ENCODE peak calls at places on chromosome 21, in four cellular contexts. One of them, this sample, is unnamed.

GRCh38 chr21:32256226-32256625 is 22.6 kb downstream of the MIS18A start:
- DNase-seq in K562: no peak
- DNase-seq in HEK293T: no peak
- DNase-seq in HepG2: no peak
- DNase-seq in this sample: no peak

GRCh38 chr21:32427958-32428623 is 15.6 kb downstream of the EVA1C start:
- DNase-seq in K562: no peak
- DNase-seq in HEK293T: no peak
- DNase-seq in HepG2: no peak
- DNase-seq in this sample: no peak

GRCh38 chr21:35529141-35529863 is 480.2 kb upstream of the RUNX1 start:
- DNase-seq in K562: no peak
- DNase-seq in HEK293T: no peak
- DNase-seq in HepG2: no peak
- DNase-seq in this sample: no peak

GRCh38 chr21:27171704-27172103 is 204.8 kb upstream of the ADAMTS5 start:
- DNase-seq in K562: no peak
- DNase-seq in HEK293T: no peak
- DNase-seq in HepG2: no peak
- DNase-seq in this sample: no peak

GRCh38 chr21:35578831-35579470 is 481.4 kb downstream of the SETD4 start:
- DNase-seq in K562: no peak
- DNase-seq in HEK293T: no peak
- DNase-seq in HepG2: peak
- DNase-seq in this sample: no peak

GRCh38 chr21:39430457-39430856 is 15.1 kb downstream of the LCA5L start:
- DNase-seq in K562: peak
- DNase-seq in HEK293T: no peak
- DNase-seq in HepG2: no peak
- DNase-seq in this sample: no peak

GRCh38 chr21:43311303-43311817 is 115.6 kb downstream of the SIK1 start:
- DNase-seq in K562: no peak
- DNase-seq in HEK293T: no peak
- DNase-seq in HepG2: peak
- DNase-seq in this sample: no peak

GRCh38 chr21:31671146-31671716 is 11.7 kb downstream of the SOD1 start:
- DNase-seq in K562: no peak
- DNase-seq in HEK293T: no peak
- DNase-seq in HepG2: no peak
- DNase-seq in this sample: no peak

GRCh38 chr21:29938968-29939858 is 583 bp downstream of the GRIK1 start:
- DNase-seq in K562: no peak
- DNase-seq in HEK293T: peak
- DNase-seq in HepG2: no peak
- DNase-seq in this sample: peak

GRCh38 chr21:29943885-29944284 is 4.1 kb upstream of the GRIK1 start:
- DNase-seq in K562: no peak
- DNase-seq in HEK293T: no peak
- DNase-seq in HepG2: no peak
- DNase-seq in this sample: no peak

GRCh38 chr21:29942033-29942432 is 2.2 kb upstream of the GRIK1 start:
- DNase-seq in K562: no peak
- DNase-seq in HEK293T: no peak
- DNase-seq in HepG2: no peak
- DNase-seq in this sample: no peak

GRCh38 chr21:29940993-29941392 is 1.2 kb upstream of the GRIK1 start:
- DNase-seq in K562: no peak
- DNase-seq in HEK293T: no peak
- DNase-seq in HepG2: no peak
- DNase-seq in this sample: no peak

GRCh38 chr21:29939859-29940245 is at the start of gene GRIK1:
- DNase-seq in K562: peak
- DNase-seq in HEK293T: peak
- DNase-seq in HepG2: no peak
- DNase-seq in this sample: peak
- TF ChIP-seq ELF4 in K562: no peak
- TF ChIP-seq ELF4 in HEK293T: no peak
- TF ChIP-seq ELF4 in HepG2: no peak
- TF ChIP-seq ELF4 in this sample: no peak

DNA sequence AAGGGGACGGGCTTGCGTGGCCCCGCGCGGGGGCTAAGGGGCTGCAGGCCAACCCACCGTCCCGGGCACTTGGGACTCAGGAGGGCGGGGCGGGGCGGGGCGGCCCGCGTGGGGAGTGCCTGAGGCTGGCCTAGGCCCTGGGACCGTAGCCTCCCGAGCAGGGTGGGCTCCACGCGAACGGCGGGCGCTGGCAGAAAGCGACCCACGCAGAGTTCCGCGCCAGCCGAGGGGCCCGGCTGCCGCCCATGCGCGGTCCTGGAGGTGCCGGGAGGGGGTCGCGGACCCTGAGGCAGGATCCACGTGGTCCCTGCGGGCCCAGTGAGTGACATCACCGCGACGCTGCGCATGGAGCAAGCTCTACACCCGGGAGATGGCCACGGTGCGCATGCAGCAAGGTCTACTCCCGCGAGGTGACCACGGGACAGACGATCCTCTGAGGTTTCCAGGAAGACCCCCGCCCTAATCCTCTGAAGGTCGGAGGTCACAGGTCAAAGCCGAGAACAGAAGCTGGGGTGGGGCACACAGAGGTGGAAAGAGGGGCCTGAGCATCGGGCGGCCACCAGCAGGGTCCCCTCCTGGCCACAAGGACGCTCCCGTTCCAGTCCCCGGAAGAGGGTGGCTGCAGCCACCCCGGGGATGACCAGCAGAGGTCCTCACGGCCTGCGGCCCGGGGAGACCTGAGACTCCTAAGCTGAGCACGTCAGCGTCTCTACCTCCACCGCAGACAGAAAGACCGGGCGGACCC is 13.5 kb upstream of the SLC19A1 start:
- DNase-seq in K562: peak
- DNase-seq in HEK293T: peak
- DNase-seq in HepG2: peak
- DNase-seq in this sample: peak
- TF ChIP-seq ELF4 in K562: no peak
- TF ChIP-seq ELF4 in HEK293T: peak
- TF ChIP-seq ELF4 in HepG2: no peak
- TF ChIP-seq ELF4 in this sample: no peak

DNA sequence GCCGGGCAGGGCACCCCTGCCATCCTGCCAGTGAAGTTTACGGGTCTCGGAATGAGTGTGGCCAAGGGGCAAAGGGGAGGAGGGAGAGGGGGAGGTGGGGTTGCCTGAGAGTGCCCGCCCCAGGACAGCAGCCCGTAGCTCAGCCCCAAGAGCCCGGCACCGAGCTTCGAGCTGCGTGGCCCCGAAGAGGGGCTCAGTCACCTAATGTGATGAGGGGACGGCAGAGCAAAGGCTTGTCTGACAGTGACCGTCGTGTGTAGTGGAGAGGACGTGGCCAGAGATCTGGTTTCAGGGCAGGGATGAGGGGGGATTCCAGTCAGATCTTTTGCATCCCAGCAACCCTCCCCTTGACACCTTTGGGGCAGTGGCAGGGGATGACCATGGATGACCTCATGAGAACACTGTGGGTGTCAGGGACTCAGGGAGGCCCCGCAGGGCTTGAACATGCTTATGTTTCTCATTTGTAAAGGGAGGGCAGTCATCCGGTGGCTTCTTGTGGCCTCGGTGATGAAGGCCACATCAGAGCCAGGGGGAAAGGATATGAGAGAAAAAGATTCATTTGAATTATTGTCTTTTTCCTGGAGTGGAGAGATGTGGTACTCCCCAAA is 1.1 kb upstream of the TRPM2 start:
- DNase-seq in K562: no peak
- DNase-seq in HEK293T: no peak
- DNase-seq in HepG2: no peak
- DNase-seq in this sample: no peak
- TF ChIP-seq ELF4 in K562: no peak
- TF ChIP-seq ELF4 in HEK293T: no peak
- TF ChIP-seq ELF4 in HepG2: no peak
- TF ChIP-seq ELF4 in this sample: no peak

GRCh38 chr21:46205121-46205520 is 20.9 kb upstream of the SPATC1L start:
- DNase-seq in K562: no peak
- DNase-seq in HEK293T: no peak
- DNase-seq in HepG2: no peak
- DNase-seq in this sample: no peak
- TF ChIP-seq ELF4 in K562: no peak
- TF ChIP-seq ELF4 in HEK293T: no peak
- TF ChIP-seq ELF4 in HepG2: no peak
- TF ChIP-seq ELF4 in this sample: no peak

DNA sequence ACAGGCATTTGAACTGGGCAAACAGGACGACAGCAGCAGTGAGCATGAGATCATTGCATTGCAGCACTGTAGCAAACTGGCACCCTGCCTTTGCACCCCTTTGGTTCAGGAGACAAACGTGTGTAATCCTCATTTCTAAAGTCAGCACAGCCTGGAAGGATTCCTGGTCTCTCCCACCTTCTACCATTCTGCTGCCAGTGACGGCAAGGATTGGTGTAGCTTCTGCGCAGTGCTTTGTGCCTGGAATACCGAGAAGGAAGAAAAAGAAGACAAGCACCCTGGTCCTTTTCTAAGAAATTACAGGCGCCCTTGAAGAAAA is 805.3 kb downstream of the USP25 start:
- DNase-seq in K562: no peak
- DNase-seq in HEK293T: peak
- DNase-seq in HepG2: no peak
- DNase-seq in this sample: no peak
- TF ChIP-seq ELF4 in K562: no peak
- TF ChIP-seq ELF4 in HEK293T: no peak
- TF ChIP-seq ELF4 in HepG2: no peak
- TF ChIP-seq ELF4 in this sample: no peak

GRCh38 chr21:45302082-45303061 is 14.7 kb upstream of the POFUT2 start:
- DNase-seq in K562: no peak
- DNase-seq in HEK293T: no peak
- DNase-seq in HepG2: no peak
- DNase-seq in this sample: no peak
- TF ChIP-seq ELF4 in K562: no peak
- TF ChIP-seq ELF4 in HEK293T: no peak
- TF ChIP-seq ELF4 in HepG2: no peak
- TF ChIP-seq ELF4 in this sample: no peak

GRCh38 chr21:28177008-28177603 is 815.6 kb downstream of the LTN1 start:
- DNase-seq in K562: no peak
- DNase-seq in HEK293T: no peak
- DNase-seq in HepG2: no peak
- DNase-seq in this sample: no peak
- TF ChIP-seq ELF4 in K562: no peak
- TF ChIP-seq ELF4 in HEK293T: no peak
- TF ChIP-seq ELF4 in HepG2: no peak
- TF ChIP-seq ELF4 in this sample: no peak

DNA sequence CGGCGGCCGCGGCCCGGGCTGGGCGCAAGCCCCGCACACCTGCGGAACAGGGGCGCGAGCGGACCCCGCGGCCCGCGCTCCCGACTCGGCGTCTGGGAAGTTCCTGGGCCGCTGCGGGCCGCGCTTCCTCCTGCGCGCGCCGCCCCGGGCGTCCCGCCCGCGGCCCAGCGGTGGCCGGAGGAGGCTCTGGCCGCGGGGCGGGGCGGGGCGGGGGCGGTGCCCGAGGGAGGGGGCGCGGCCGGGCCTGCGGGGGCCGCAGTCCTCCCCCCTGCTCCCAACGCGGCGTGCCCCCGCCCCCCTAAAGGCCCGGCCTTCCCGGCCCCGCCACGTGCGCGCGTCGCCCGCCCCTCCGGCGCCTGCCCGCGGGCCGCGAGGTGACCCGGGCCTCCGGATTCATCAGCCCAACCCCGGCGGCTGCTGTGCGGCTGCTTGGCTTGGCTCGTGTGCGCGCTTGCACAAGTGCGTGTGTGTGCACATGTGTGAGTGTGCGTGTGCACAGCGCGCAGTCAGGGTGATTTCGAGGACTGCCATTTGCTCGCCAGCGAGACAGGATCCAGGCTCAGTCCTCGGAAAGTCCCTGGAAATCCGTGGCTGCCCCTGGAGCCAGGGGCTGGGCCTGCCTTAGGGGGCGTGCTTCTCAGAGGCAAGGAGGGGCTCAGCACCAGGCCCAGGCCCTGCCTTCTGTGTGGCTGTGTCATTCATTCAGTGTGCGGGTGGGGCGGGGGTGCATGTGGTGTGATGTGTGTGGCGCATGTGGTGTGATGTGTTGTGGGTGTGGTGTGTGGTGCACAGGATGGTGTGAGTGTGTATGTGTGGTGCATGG is at the start of gene C2CD2:
- DNase-seq in K562: peak
- DNase-seq in HEK293T: no peak
- DNase-seq in HepG2: peak
- DNase-seq in this sample: peak
- TF ChIP-seq ELF4 in K562: no peak
- TF ChIP-seq ELF4 in HEK293T: no peak
- TF ChIP-seq ELF4 in HepG2: no peak
- TF ChIP-seq ELF4 in this sample: peak

GRCh38 chr21:40839551-40839950 is 7.4 kb downstream of the DSCAM start:
- DNase-seq in K562: no peak
- DNase-seq in HEK293T: no peak
- DNase-seq in HepG2: no peak
- DNase-seq in this sample: no peak

GRCh38 chr21:40841524-40842196 is 5.3 kb downstream of the DSCAM start:
- DNase-seq in K562: no peak
- DNase-seq in HEK293T: no peak
- DNase-seq in HepG2: peak
- DNase-seq in this sample: peak

GRCh38 chr21:40835179-40835694 is 11.7 kb downstream of the DSCAM start:
- DNase-seq in K562: no peak
- DNase-seq in HEK293T: no peak
- DNase-seq in HepG2: no peak
- DNase-seq in this sample: no peak

GRCh38 chr21:40840441-40840840 is 6.5 kb downstream of the DSCAM start:
- DNase-seq in K562: no peak
- DNase-seq in HEK293T: no peak
- DNase-seq in HepG2: no peak
- DNase-seq in this sample: no peak

GRCh38 chr21:40837456-40837855 is 9.5 kb downstream of the DSCAM start:
- DNase-seq in K562: no peak
- DNase-seq in HEK293T: no peak
- DNase-seq in HepG2: no peak
- DNase-seq in this sample: no peak
- TF ChIP-seq ELF4 in K562: no peak
- TF ChIP-seq ELF4 in HEK293T: no peak
- TF ChIP-seq ELF4 in HepG2: no peak
- TF ChIP-seq ELF4 in this sample: no peak

GRCh38 chr21:14846619-14847018 is 218.2 kb downstream of the NRIP1 start:
- DNase-seq in K562: no peak
- DNase-seq in HEK293T: no peak
- DNase-seq in HepG2: no peak
- DNase-seq in this sample: no peak

GRCh38 chr21:14850394-14850793 is 214.4 kb downstream of the NRIP1 start:
- DNase-seq in K562: no peak
- DNase-seq in HEK293T: no peak
- DNase-seq in HepG2: no peak
- DNase-seq in this sample: no peak
- TF ChIP-seq ELF4 in K562: no peak
- TF ChIP-seq ELF4 in HEK293T: no peak
- TF ChIP-seq ELF4 in HepG2: no peak
- TF ChIP-seq ELF4 in this sample: no peak

This sample was measured in WTC11.